ENCODE peak calls at places on chromosomes 7 and 10, in eight cellular contexts. Y is cardiac fibroblast, W is tibial artery, E is glutamatergic neuron, J is stomach, M is choroid plexus epithelial cell, H is endothelial cell of umbilical vein, X is neural crest cell. B is an unnamed sample.

GRCh38 chr10:21195149-21195731 is 298.1 kb upstream of the NEBL start:
- DNase-seq in Y (no peak), W (no peak), E (no peak), J (no peak), M (peak), H (no peak), X (no peak), B (no peak)

GRCh38 chr10:62352356-62352963 is 21.7 kb upstream of the ZNF365 start:
- DNase-seq in Y (no peak), W (no peak), E (no peak), J (no peak), M (no peak), H (no peak), X (no peak), B (no peak)

GRCh38 chr10:88037623-88038022 is 174.2 kb downstream of the PTEN start:
- DNase-seq in Y (peak), W (no peak), E (no peak), J (no peak), M (no peak), H (no peak), X (no peak), B (no peak)

GRCh38 chr10:43361532-43362190 is 9.8 kb upstream of the FXYD4 start:
- DNase-seq in Y (no peak), W (no peak), E (no peak), J (no peak), M (no peak), H (no peak), X (no peak), B (no peak)

GRCh38 chr7:80760292-80760691 is 121.8 kb downstream of the CD36 start:
- DNase-seq in Y (no peak), W (no peak), E (no peak), J (no peak), M (no peak), H (no peak), X (no peak), B (no peak)

GRCh38 chr7:79507161-79507560 is 53.7 kb upstream of the MAGI2 start:
- DNase-seq in Y (no peak), W (no peak), E (no peak), J (no peak), M (no peak), H (no peak), X (no peak), B (no peak)

GRCh38 chr7:142478479-142479220 is 220.8 kb upstream of the PRSS58 start:
- DNase-seq in Y (peak), W (peak), E (no peak), J (no peak), M (peak), H (peak), X (no peak), B (no peak)

GRCh38 chr7:28732037-28732869 is 225.9 kb downstream of the TRIL start:
- DNase-seq in Y (peak), W (no peak), E (no peak), J (no peak), M (peak), H (peak), X (no peak), B (peak)

GRCh38 chr7:106098889-106099288 is 13.2 kb downstream of the SYPL1 start:
- DNase-seq in Y (no peak), W (no peak), E (no peak), J (no peak), M (no peak), H (no peak), X (no peak), B (no peak)

GRCh38 chr10:42985436-42986316 is 91.2 kb upstream of the RET start:
- DNase-seq in Y (no peak), W (peak), E (peak), J (peak), M (no peak), H (no peak), X (no peak), B (no peak)

GRCh38 chr7:45609180-45609579 is 35.0 kb downstream of the ADCY1 start:
- DNase-seq in Y (no peak), W (no peak), E (no peak), J (peak), M (no peak), H (no peak), X (no peak), B (no peak)

GRCh38 chr7:4015371-4015770 is 666.7 kb upstream of the FOXK1 start:
- DNase-seq in Y (no peak), W (no peak), E (no peak), J (peak), M (no peak), H (no peak), X (no peak), B (no peak)

GRCh38 chr7:128737867-128738390 is 1.2 kb upstream of the CALU start:
- DNase-seq in Y (peak), W (no peak), E (no peak), J (no peak), M (peak), H (peak), X (no peak), B (no peak)

GRCh38 chr7:128735433-128735832 is 3.7 kb upstream of the CALU start:
- DNase-seq in Y (no peak), W (no peak), E (no peak), J (no peak), M (no peak), H (no peak), X (no peak), B (no peak)

GRCh38 chr7:128738570-128739047 is 550 bp upstream of the CALU start:
- DNase-seq in Y (peak), W (no peak), E (no peak), J (no peak), M (no peak), H (no peak), X (no peak), B (no peak)

GRCh38 chr7:128739048-128739962 is at the start of gene CALU:
- DNase-seq in Y (peak), W (peak), E (peak), J (peak), M (peak), H (peak), X (peak), B (peak)

GRCh38 chr7:128737441-128737840 is 1.7 kb upstream of the CALU start:
- DNase-seq in Y (no peak), W (no peak), E (no peak), J (no peak), M (no peak), H (no peak), X (no peak), B (no peak)
- TF ChIP-seq CTCF in Y (no peak), W (no peak), E (no peak), J (no peak), M (no peak), H (no peak), X (no peak), B (no peak)

GRCh38 chr10:99964791-99965190 is 45.0 kb downstream of the DNMBP start:
- DNase-seq in Y (peak), W (no peak), E (no peak), J (no peak), M (peak), H (peak), X (no peak), B (no peak)
- TF ChIP-seq CTCF in Y (peak), W (no peak), E (no peak), J (no peak), M (peak), H (no peak), X (peak), B (no peak)

GRCh38 chr7:6577369-6578113 is at the start of gene ZDHHC4:
- DNase-seq in Y (peak), W (peak), E (peak), J (peak), M (peak), H (peak), X (peak), B (peak)

GRCh38 chr7:6575246-6576023 is 1.8 kb upstream of the ZDHHC4 start:
- DNase-seq in Y (no peak), W (no peak), E (no peak), J (no peak), M (peak), H (no peak), X (no peak), B (no peak)

GRCh38 chr7:6578114-6579084 is 1.1 kb downstream of the ZDHHC4 start:
- DNase-seq in Y (peak), W (no peak), E (no peak), J (no peak), M (peak), H (no peak), X (no peak), B (no peak)

GRCh38 chr7:6576024-6576866 is 1.0 kb upstream of the ZDHHC4 start:
- DNase-seq in Y (no peak), W (no peak), E (no peak), J (no peak), M (no peak), H (no peak), X (no peak), B (no peak)

DNA sequence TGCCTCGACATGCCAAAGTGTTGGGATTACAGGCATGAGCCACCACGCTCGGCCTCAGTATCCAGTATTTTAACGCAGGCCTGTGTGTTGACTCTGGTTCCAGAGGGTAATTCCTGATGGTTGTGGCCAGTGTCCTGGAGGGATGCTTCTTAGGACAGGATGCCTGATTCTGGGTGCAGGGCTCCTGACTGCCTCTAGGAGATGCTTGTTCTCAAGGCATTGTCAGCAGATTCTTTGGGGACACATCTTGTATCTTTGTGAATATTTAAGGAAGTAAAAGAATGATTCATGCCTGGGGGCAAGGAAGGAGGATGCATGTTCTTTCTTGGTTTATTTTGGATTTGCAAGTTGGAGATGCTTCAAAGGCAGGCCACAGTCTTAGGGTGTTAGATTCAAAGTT is 2.2 kb downstream of the ZDHHC4 start:
- DNase-seq in Y (no peak), W (no peak), E (no peak), J (no peak), M (peak), H (no peak), X (no peak), B (no peak)
- TF ChIP-seq CTCF in Y (peak), W (no peak), E (no peak), J (no peak), M (peak), H (peak), X (peak), B (no peak)

GRCh38 chr7:151018421-151019129 is 5.7 kb downstream of the ATG9B start:
- DNase-seq in Y (peak), W (no peak), E (peak), J (peak), M (peak), H (peak), X (no peak), B (peak)
- TF ChIP-seq CTCF in Y (no peak), W (no peak), E (peak), J (no peak), M (no peak), H (no peak), X (no peak), B (peak)